ENCODE peak calls at places on chromosomes 2 and 18, in five cellular contexts. Q is WERI-Rb-1, V is RWPE1, T is brain microvascular endothelial cell, A is mesendoderm. M is an unnamed sample.

GRCh38 chr18:75290737-75291358 is 80.3 kb downstream of the TSHZ1 start:
- DNase-seq in V (no peak), A (no peak), T (no peak), Q (no peak), M (no peak)

GRCh38 chr2:55418512-55419235 is 982 bp downstream of the CCDC88A start:
- DNase-seq in V (no peak), T (no peak), A (peak; percentile 18), Q (no peak), M (peak; percentile 14)

GRCh38 chr2:186841940-186842339 is 7.0 kb downstream of the ZSWIM2 start:
- DNase-seq in T (no peak), V (no peak), A (no peak), Q (no peak), M (no peak)

GRCh38 chr2:40242315-40242714 is 209.6 kb downstream of the SLC8A1 start:
- DNase-seq in A (no peak), Q (no peak), V (no peak), T (no peak), M (no peak)

GRCh38 chr18:8791171-8791651 is 85.9 kb downstream of the MTCL1 start:
- DNase-seq in Q (no peak), A (peak; percentile 79), T (no peak), V (no peak), M (peak; percentile 57)

GRCh38 chr2:33236457-33236856 is 240.0 kb upstream of the RASGRP3 start:
- DNase-seq in T (no peak), A (no peak), Q (no peak), V (peak; percentile 12), M (peak; percentile 62)

GRCh38 chr2:120540719-120541552 is 194.7 kb upstream of the GLI2 start:
- DNase-seq in V (no peak), T (no peak), Q (no peak), A (no peak), M (no peak)

GRCh38 chr2:237048595-237048994 is 37.1 kb upstream of the COPS8 start:
- DNase-seq in T (no peak), V (no peak), A (no peak), Q (no peak), M (no peak)

GRCh38 chr2:3986063-3986462 is 282.7 kb downstream of the DCDC2C start:
- DNase-seq in T (no peak), A (no peak), Q (no peak), V (no peak), M (no peak)

DNA sequence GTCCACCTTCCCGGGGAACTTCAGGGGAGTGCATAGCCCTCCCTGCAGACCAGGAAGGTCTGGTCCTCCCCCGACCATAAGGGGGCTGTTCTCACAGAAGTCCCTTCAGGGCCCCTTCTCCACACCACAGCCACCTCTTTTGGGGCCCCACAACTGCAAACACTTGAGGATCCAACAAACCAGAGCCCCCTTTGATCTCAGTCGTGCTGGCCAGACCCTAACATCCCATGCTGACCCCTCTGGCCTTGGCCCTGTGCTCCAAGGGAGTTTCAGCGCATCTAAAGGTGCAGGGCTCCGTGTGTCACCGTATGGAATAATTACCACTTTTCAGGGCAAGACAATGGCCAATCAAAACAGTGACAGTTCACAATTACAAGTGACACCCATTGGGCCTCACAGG is 57.7 kb downstream of the ADNP2 start:
- DNase-seq in T (no peak), V (no peak), A (no peak), Q (no peak), M (no peak)
- H3K27ac ChIP-seq in T (no peak overlapping the region), V (no peak overlapping the region), A (no peak overlapping the region), Q (no peak overlapping the region), M (no peak overlapping the region)

DNA sequence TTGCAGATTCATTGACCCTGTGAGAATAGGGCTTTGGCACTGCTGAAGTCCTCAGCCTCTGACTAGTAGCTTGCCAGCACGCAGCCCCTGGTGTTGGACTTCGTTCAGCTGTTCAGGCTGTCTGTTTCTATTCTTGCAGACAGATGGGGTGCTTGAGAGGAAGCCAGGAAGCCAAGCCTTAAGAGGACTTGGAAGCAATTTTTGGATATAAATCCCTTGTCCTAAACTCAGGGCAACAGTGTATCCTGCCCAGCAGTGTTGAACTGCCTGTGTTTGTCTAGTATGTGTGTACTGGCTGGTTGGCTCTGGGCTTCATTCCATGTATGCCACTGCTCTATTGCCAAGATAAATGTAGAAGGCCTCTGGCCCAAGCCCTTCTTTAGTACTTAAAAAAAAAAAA is 108.6 kb downstream of the COMMD1 start:
- DNase-seq in V (no peak), A (peak; percentile 42), T (peak; percentile 55), Q (peak; percentile 30), M (no peak)
- H3K27ac ChIP-seq in V (no peak overlapping the region), A (no peak overlapping the region), T (no peak overlapping the region), Q (no peak overlapping the region), M (no peak overlapping the region)

DNA sequence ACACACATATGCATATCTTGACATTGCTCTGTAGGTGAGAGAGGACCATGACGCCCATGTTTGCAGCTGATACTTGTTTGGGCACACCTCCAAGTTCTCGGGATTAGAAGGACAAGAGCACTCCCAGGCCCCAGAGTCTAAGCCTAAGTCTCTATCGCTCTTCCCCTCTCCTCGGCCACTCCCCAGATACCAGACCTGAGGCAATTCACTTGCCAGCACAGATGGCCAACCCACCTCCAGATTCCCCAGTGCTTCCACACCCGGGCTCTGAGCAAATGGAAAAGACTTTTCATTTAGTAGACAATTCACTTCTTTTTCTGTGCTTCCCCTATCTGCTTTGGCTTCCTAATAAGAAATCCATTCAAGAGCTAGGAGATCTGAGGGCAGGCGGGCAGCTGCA is 32.9 kb downstream of the EHD3 start:
- DNase-seq in A (no peak), V (no peak), T (no peak), Q (peak; percentile 87), M (no peak)
- H3K27ac ChIP-seq in A (no peak overlapping the region), V (no peak overlapping the region), T (no peak overlapping the region), Q (peak overlapping the region; percentile 55), M (no peak overlapping the region)

GRCh38 chr2:71254776-71255175 is 27.9 kb upstream of the PAIP2B start:
- DNase-seq in V (no peak), T (no peak), Q (peak; percentile 36), A (no peak), M (no peak)
- H3K27ac ChIP-seq in V (no peak overlapping the region), T (no peak overlapping the region), Q (no peak overlapping the region), A (no peak overlapping the region), M (no peak overlapping the region)

M was measured in mammary epithelial cell.